ENCODE peak calls at places on chromosome 5, in seven cellular contexts. C is stomach, V is ovary, D is HepG2, A is transverse colon, J is H1, K is K562. W is an unnamed sample.

GRCh38 chr5:81530919-81531318 is 137.0 kb upstream of the ACOT12 start:
- DNase-seq in C (no peak), D (no peak), K (no peak), J (no peak), A (no peak), V (no peak), W (no peak)

GRCh38 chr5:96657068-96657467 is 5.1 kb upstream of the CAST start:
- DNase-seq in V (no peak), J (no peak), K (peak), D (peak), A (peak), C (no peak), W (no peak)

GRCh38 chr5:84382363-84383295 is 2.1 kb downstream of the EDIL3 start:
- DNase-seq in V (peak), C (no peak), A (peak), K (no peak), D (no peak), J (peak), W (peak)

GRCh38 chr5:132714456-132715307 is 22.7 kb downstream of the KIF3A start:
- DNase-seq in K (peak), V (no peak), D (peak), C (no peak), A (no peak), J (no peak), W (no peak)

GRCh38 chr5:73709536-73710129 is 83.6 kb downstream of the ARHGEF28 start:
- DNase-seq in V (no peak), K (no peak), J (no peak), D (peak), C (no peak), A (no peak), W (no peak)

GRCh38 chr5:57889558-57889957 is 406.9 kb upstream of the ACTBL2 start:
- DNase-seq in J (no peak), A (peak), V (no peak), K (no peak), C (no peak), D (peak), W (no peak)

GRCh38 chr5:133390416-133391155 is 221.8 kb downstream of the FSTL4 start:
- DNase-seq in V (no peak), J (peak), D (no peak), K (no peak), A (no peak), C (no peak), W (peak)

GRCh38 chr5:151406322-151406947 is 41.0 kb upstream of the SLC36A1 start:
- DNase-seq in D (peak), A (no peak), V (no peak), K (peak), J (no peak), C (no peak), W (no peak)

GRCh38 chr5:10018670-10019069 is 231.0 kb downstream of the ATPSCKMT start:
- DNase-seq in D (no peak), V (no peak), J (no peak), K (no peak), C (no peak), A (no peak), W (no peak)

GRCh38 chr5:174972291-174972690 is 247.9 kb downstream of the MSX2 start:
- DNase-seq in J (no peak), D (no peak), K (no peak), A (no peak), V (no peak), C (peak), W (no peak)

GRCh38 chr5:148384389-148384756 is 615 bp downstream of the FBXO38 start:
- DNase-seq in A (no peak), C (no peak), K (no peak), D (peak), V (no peak), J (no peak), W (no peak)

GRCh38 chr5:56440871-56441740 is 208.0 kb upstream of the ANKRD55 start:
- DNase-seq in V (no peak), C (no peak), K (no peak), A (peak), J (no peak), D (peak), W (no peak)

GRCh38 chr5:69129413-69129812 is 35.6 kb downstream of the SLC30A5 start:
- DNase-seq in K (no peak), A (no peak), J (no peak), D (no peak), C (no peak), V (no peak), W (no peak)

GRCh38 chr5:44389410-44389879 is at the start of gene FGF10:
- DNase-seq in V (peak), C (no peak), A (peak), J (no peak), D (no peak), K (no peak), W (peak)

GRCh38 chr5:155943516-155944407 is 383.2 kb upstream of the SGCD start:
- DNase-seq in K (peak), J (peak), A (peak), C (no peak), D (peak), V (peak), W (no peak)

GRCh38 chr5:179732918-179733763 is 519 bp downstream of the MAML1 start:
- DNase-seq in V (peak), C (peak), A (peak), D (no peak), J (peak), K (no peak), W (peak)

GRCh38 chr5:80008945-80009344 is 17.9 kb upstream of the MTX3 start:
- DNase-seq in D (no peak), V (no peak), J (no peak), C (no peak), K (no peak), A (no peak), W (no peak)

GRCh38 chr5:33470544-33470943 is 29.8 kb downstream of the TARS1 start:
- DNase-seq in J (no peak), C (no peak), V (no peak), D (peak), K (no peak), A (no peak), W (no peak)

GRCh38 chr5:154249786-154250185 is 59.3 kb downstream of the GALNT10 start:
- DNase-seq in A (no peak), C (no peak), D (no peak), J (no peak), V (no peak), K (no peak), W (no peak)

GRCh38 chr5:154253807-154254206 is 63.3 kb downstream of the GALNT10 start:
- DNase-seq in K (no peak), A (no peak), J (no peak), V (no peak), D (no peak), C (no peak), W (no peak)

GRCh38 chr5:154248691-154249090 is 58.2 kb downstream of the GALNT10 start:
- DNase-seq in V (no peak), C (no peak), D (no peak), K (no peak), A (no peak), J (no peak), W (no peak)

GRCh38 chr5:154254886-154255285 is 64.4 kb downstream of the GALNT10 start:
- DNase-seq in J (no peak), V (no peak), D (no peak), A (no peak), K (no peak), C (no peak), W (no peak)

GRCh38 chr5:154251529-154251928 is 61.0 kb downstream of the GALNT10 start:
- DNase-seq in J (no peak), A (no peak), C (no peak), D (no peak), K (no peak), V (no peak), W (no peak)
- H3K27ac ChIP-seq in J (no peak), A (no peak), C (peak), D (no peak), K (no peak), V (no peak), W (no peak)

GRCh38 chr5:170263906-170264305 is 31.1 kb downstream of the C5orf58 start:
- DNase-seq in V (no peak), J (no peak), D (no peak), A (no peak), C (no peak), K (no peak), W (no peak)

GRCh38 chr5:170268153-170268689 is 29.4 kb downstream of the LCP2 start:
- DNase-seq in J (no peak), K (no peak), V (no peak), A (no peak), D (no peak), C (no peak), W (no peak)

GRCh38 chr5:170266570-170267379 is 30.8 kb downstream of the LCP2 start:
- DNase-seq in C (no peak), J (peak), V (no peak), A (no peak), K (no peak), D (no peak), W (no peak)

GRCh38 chr5:170267431-170268152 is 30.0 kb downstream of the LCP2 start:
- DNase-seq in J (peak), D (peak), A (peak), K (peak), C (peak), V (peak), W (peak)

GRCh38 chr5:170265527-170265926 is 32.0 kb downstream of the LCP2 start:
- DNase-seq in J (peak), K (no peak), V (peak), D (no peak), A (no peak), C (no peak), W (peak)
- TF ChIP-seq EP300 in J (no peak), K (no peak), V (peak), D (no peak), A (no peak), C (peak), W (no peak)

GRCh38 chr5:78527925-78528324 is 120.6 kb downstream of the LHFPL2 start:
- DNase-seq in C (no peak), K (no peak), A (no peak), J (no peak), D (no peak), V (no peak), W (no peak)
- TF ChIP-seq POLR2A in C (no peak), K (no peak), A (no peak), J (no peak), D (no peak), V (no peak), W (no peak)

GRCh38 chr5:158500019-158500418 is 599.7 kb downstream of the EBF1 start:
- DNase-seq in K (no peak), C (no peak), D (no peak), A (no peak), V (no peak), J (no peak), W (no peak)
- H3K27ac ChIP-seq in K (no peak), C (no peak), D (no peak), A (no peak), V (peak), J (no peak), W (no peak)

GRCh38 chr5:15489571-15490235 is 10.3 kb upstream of the FBXL7 start:
- DNase-seq in J (no peak), C (peak), A (no peak), V (no peak), K (no peak), D (no peak), W (no peak)

GRCh38 chr5:15496886-15497285 is 3.1 kb upstream of the FBXL7 start:
- DNase-seq in A (no peak), D (no peak), J (no peak), V (no peak), K (no peak), C (no peak), W (no peak)

GRCh38 chr5:15499528-15500325 is at the start of gene FBXL7:
- DNase-seq in K (no peak), V (peak), C (peak), D (peak), A (peak), J (peak), W (peak)

GRCh38 chr5:15492545-15492944 is 7.4 kb upstream of the FBXL7 start:
- DNase-seq in C (no peak), K (no peak), V (no peak), D (no peak), J (no peak), A (no peak), W (no peak)

DNA sequence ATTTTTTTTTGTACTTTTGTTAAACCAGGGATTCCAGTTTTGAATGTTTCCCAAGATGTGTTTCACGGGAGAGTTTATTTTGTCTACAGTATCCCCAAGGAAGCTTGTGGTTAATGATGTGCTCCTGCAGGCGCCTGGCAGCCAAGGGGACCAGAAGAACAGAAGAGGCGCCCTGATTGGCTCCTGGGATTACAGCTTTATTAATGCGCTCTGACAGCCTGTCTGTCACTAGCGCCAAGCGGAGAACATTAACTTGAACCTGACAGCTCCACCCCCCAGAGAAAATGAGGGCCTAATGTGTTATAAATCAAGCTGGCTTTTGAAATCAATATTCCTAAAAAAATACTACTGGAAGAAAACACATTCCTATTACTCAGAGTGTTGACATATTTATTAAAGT is 5.0 kb upstream of the FBXL7 start:
- DNase-seq in V (peak), C (no peak), D (no peak), J (no peak), K (no peak), A (no peak), W (no peak)
- TF ChIP-seq EP300 in V (no peak), C (no peak), D (no peak), J (no peak), K (no peak), A (no peak), W (no peak)